ENCODE peak calls at places on chromosomes 3 and 15, in seven cellular contexts. One of them, this sample, is unnamed.

GRCh38 chr15:83911345-83911744 is 257.4 kb downstream of the ADAMTSL3 start:
- ATAC-seq in left cardiac atrium: no peak
- ATAC-seq in HCT116: no peak
- ATAC-seq in mucosa of descending colon: no peak
- ATAC-seq in activated CD4-positive, CD25-positive, alpha-beta regulatory T cell treated with anti-CD3 and anti-CD28 coated beads, Interleukin-2, amount 50 U/mL, for 24 hours: no peak
- ATAC-seq in naive thymus-derived CD8-positive, alpha-beta T cell: no peak
- ATAC-seq in left ventricle myocardium superior: no peak
- ATAC-seq in this sample: no peak

GRCh38 chr3:69250014-69250413 is 127.6 kb upstream of the LMOD3 start:
- ATAC-seq in left cardiac atrium: peak
- ATAC-seq in HCT116: no peak
- ATAC-seq in mucosa of descending colon: peak
- ATAC-seq in activated CD4-positive, CD25-positive, alpha-beta regulatory T cell treated with anti-CD3 and anti-CD28 coated beads, Interleukin-2, amount 50 U/mL, for 24 hours: peak
- ATAC-seq in naive thymus-derived CD8-positive, alpha-beta T cell: peak
- ATAC-seq in left ventricle myocardium superior: peak
- ATAC-seq in this sample: no peak

GRCh38 chr3:72724070-72724469 is 124.2 kb downstream of the SHQ1 start:
- ATAC-seq in left cardiac atrium: no peak
- ATAC-seq in HCT116: peak
- ATAC-seq in mucosa of descending colon: peak
- ATAC-seq in activated CD4-positive, CD25-positive, alpha-beta regulatory T cell treated with anti-CD3 and anti-CD28 coated beads, Interleukin-2, amount 50 U/mL, for 24 hours: no peak
- ATAC-seq in naive thymus-derived CD8-positive, alpha-beta T cell: no peak
- ATAC-seq in left ventricle myocardium superior: no peak
- ATAC-seq in this sample: no peak

GRCh38 chr3:180274536-180274935 is 237.8 kb upstream of the PEX5L start:
- ATAC-seq in left cardiac atrium: no peak
- ATAC-seq in HCT116: no peak
- ATAC-seq in mucosa of descending colon: no peak
- ATAC-seq in activated CD4-positive, CD25-positive, alpha-beta regulatory T cell treated with anti-CD3 and anti-CD28 coated beads, Interleukin-2, amount 50 U/mL, for 24 hours: no peak
- ATAC-seq in naive thymus-derived CD8-positive, alpha-beta T cell: no peak
- ATAC-seq in left ventricle myocardium superior: no peak
- ATAC-seq in this sample: no peak

GRCh38 chr15:66652806-66653205 is 49.2 kb upstream of the SMAD6 start:
- ATAC-seq in left cardiac atrium: no peak
- ATAC-seq in HCT116: no peak
- ATAC-seq in mucosa of descending colon: no peak
- ATAC-seq in activated CD4-positive, CD25-positive, alpha-beta regulatory T cell treated with anti-CD3 and anti-CD28 coated beads, Interleukin-2, amount 50 U/mL, for 24 hours: no peak
- ATAC-seq in naive thymus-derived CD8-positive, alpha-beta T cell: no peak
- ATAC-seq in left ventricle myocardium superior: no peak
- ATAC-seq in this sample: no peak

GRCh38 chr3:23981955-23982354 is 36.9 kb downstream of the NR1D2 start:
- ATAC-seq in left cardiac atrium: peak
- ATAC-seq in HCT116: peak
- ATAC-seq in mucosa of descending colon: peak
- ATAC-seq in activated CD4-positive, CD25-positive, alpha-beta regulatory T cell treated with anti-CD3 and anti-CD28 coated beads, Interleukin-2, amount 50 U/mL, for 24 hours: no peak
- ATAC-seq in naive thymus-derived CD8-positive, alpha-beta T cell: peak
- ATAC-seq in left ventricle myocardium superior: peak
- ATAC-seq in this sample: no peak

GRCh38 chr3:183116051-183116614 is 16.8 kb upstream of the MCCC1 start:
- ATAC-seq in left cardiac atrium: peak
- ATAC-seq in HCT116: peak
- ATAC-seq in mucosa of descending colon: peak
- ATAC-seq in activated CD4-positive, CD25-positive, alpha-beta regulatory T cell treated with anti-CD3 and anti-CD28 coated beads, Interleukin-2, amount 50 U/mL, for 24 hours: peak
- ATAC-seq in naive thymus-derived CD8-positive, alpha-beta T cell: peak
- ATAC-seq in left ventricle myocardium superior: peak
- ATAC-seq in this sample: no peak

GRCh38 chr3:29307229-29307796 is 26.4 kb downstream of the RBMS3 start:
- ATAC-seq in left cardiac atrium: peak
- ATAC-seq in HCT116: no peak
- ATAC-seq in mucosa of descending colon: no peak
- ATAC-seq in activated CD4-positive, CD25-positive, alpha-beta regulatory T cell treated with anti-CD3 and anti-CD28 coated beads, Interleukin-2, amount 50 U/mL, for 24 hours: no peak
- ATAC-seq in naive thymus-derived CD8-positive, alpha-beta T cell: no peak
- ATAC-seq in left ventricle myocardium superior: peak
- ATAC-seq in this sample: no peak

GRCh38 chr3:62201438-62202035 is 171.8 kb downstream of the FEZF2 start:
- ATAC-seq in left cardiac atrium: no peak
- ATAC-seq in HCT116: peak
- ATAC-seq in mucosa of descending colon: peak
- ATAC-seq in activated CD4-positive, CD25-positive, alpha-beta regulatory T cell treated with anti-CD3 and anti-CD28 coated beads, Interleukin-2, amount 50 U/mL, for 24 hours: no peak
- ATAC-seq in naive thymus-derived CD8-positive, alpha-beta T cell: no peak
- ATAC-seq in left ventricle myocardium superior: peak
- ATAC-seq in this sample: no peak

GRCh38 chr3:52798978-52799476 is 4.4 kb downstream of the ITIH3 start:
- ATAC-seq in left cardiac atrium: peak
- ATAC-seq in HCT116: peak
- ATAC-seq in mucosa of descending colon: peak
- ATAC-seq in activated CD4-positive, CD25-positive, alpha-beta regulatory T cell treated with anti-CD3 and anti-CD28 coated beads, Interleukin-2, amount 50 U/mL, for 24 hours: no peak
- ATAC-seq in naive thymus-derived CD8-positive, alpha-beta T cell: no peak
- ATAC-seq in left ventricle myocardium superior: no peak
- ATAC-seq in this sample: no peak

GRCh38 chr3:181839915-181840295 is 128.2 kb downstream of the SOX2 start:
- ATAC-seq in left cardiac atrium: no peak
- ATAC-seq in HCT116: no peak
- ATAC-seq in mucosa of descending colon: no peak
- ATAC-seq in activated CD4-positive, CD25-positive, alpha-beta regulatory T cell treated with anti-CD3 and anti-CD28 coated beads, Interleukin-2, amount 50 U/mL, for 24 hours: no peak
- ATAC-seq in naive thymus-derived CD8-positive, alpha-beta T cell: no peak
- ATAC-seq in left ventricle myocardium superior: no peak
- ATAC-seq in this sample: no peak

GRCh38 chr15:63353261-63353660 is 28.4 kb downstream of the CA12 start:
- ATAC-seq in left cardiac atrium: no peak
- ATAC-seq in HCT116: no peak
- ATAC-seq in mucosa of descending colon: no peak
- ATAC-seq in activated CD4-positive, CD25-positive, alpha-beta regulatory T cell treated with anti-CD3 and anti-CD28 coated beads, Interleukin-2, amount 50 U/mL, for 24 hours: no peak
- ATAC-seq in naive thymus-derived CD8-positive, alpha-beta T cell: no peak
- ATAC-seq in left ventricle myocardium superior: no peak
- ATAC-seq in this sample: no peak

GRCh38 chr3:71026634-71027578 is 556.6 kb downstream of the FOXP1 start:
- ATAC-seq in left cardiac atrium: peak
- ATAC-seq in HCT116: no peak
- ATAC-seq in mucosa of descending colon: peak
- ATAC-seq in activated CD4-positive, CD25-positive, alpha-beta regulatory T cell treated with anti-CD3 and anti-CD28 coated beads, Interleukin-2, amount 50 U/mL, for 24 hours: no peak
- ATAC-seq in naive thymus-derived CD8-positive, alpha-beta T cell: no peak
- ATAC-seq in left ventricle myocardium superior: peak
- ATAC-seq in this sample: no peak

GRCh38 chr15:42012241-42012640 is 8.6 kb downstream of the PLA2G4E start:
- ATAC-seq in left cardiac atrium: no peak
- ATAC-seq in HCT116: no peak
- ATAC-seq in mucosa of descending colon: peak
- ATAC-seq in activated CD4-positive, CD25-positive, alpha-beta regulatory T cell treated with anti-CD3 and anti-CD28 coated beads, Interleukin-2, amount 50 U/mL, for 24 hours: no peak
- ATAC-seq in naive thymus-derived CD8-positive, alpha-beta T cell: no peak
- ATAC-seq in left ventricle myocardium superior: no peak
- ATAC-seq in this sample: no peak

GRCh38 chr15:63473999-63474809 is 30.2 kb upstream of the USP3 start:
- ATAC-seq in left cardiac atrium: peak
- ATAC-seq in HCT116: no peak
- ATAC-seq in mucosa of descending colon: peak
- ATAC-seq in activated CD4-positive, CD25-positive, alpha-beta regulatory T cell treated with anti-CD3 and anti-CD28 coated beads, Interleukin-2, amount 50 U/mL, for 24 hours: peak
- ATAC-seq in naive thymus-derived CD8-positive, alpha-beta T cell: peak
- ATAC-seq in left ventricle myocardium superior: peak
- ATAC-seq in this sample: peak

GRCh38 chr3:98530676-98531075 is 1.1 kb upstream of the GPR15 start:
- ATAC-seq in left cardiac atrium: no peak
- ATAC-seq in HCT116: no peak
- ATAC-seq in mucosa of descending colon: no peak
- ATAC-seq in activated CD4-positive, CD25-positive, alpha-beta regulatory T cell treated with anti-CD3 and anti-CD28 coated beads, Interleukin-2, amount 50 U/mL, for 24 hours: no peak
- ATAC-seq in naive thymus-derived CD8-positive, alpha-beta T cell: no peak
- ATAC-seq in left ventricle myocardium superior: no peak
- ATAC-seq in this sample: no peak

GRCh38 chr15:63156708-63157065 is 590 bp downstream of the RPS27L start:
- ATAC-seq in left cardiac atrium: peak
- ATAC-seq in HCT116: no peak
- ATAC-seq in mucosa of descending colon: peak
- ATAC-seq in activated CD4-positive, CD25-positive, alpha-beta regulatory T cell treated with anti-CD3 and anti-CD28 coated beads, Interleukin-2, amount 50 U/mL, for 24 hours: no peak
- ATAC-seq in naive thymus-derived CD8-positive, alpha-beta T cell: no peak
- ATAC-seq in left ventricle myocardium superior: peak
- ATAC-seq in this sample: no peak

GRCh38 chr3:126102530-126102951 is 18.6 kb upstream of the SLC41A3 start:
- ATAC-seq in left cardiac atrium: peak
- ATAC-seq in HCT116: no peak
- ATAC-seq in mucosa of descending colon: peak
- ATAC-seq in activated CD4-positive, CD25-positive, alpha-beta regulatory T cell treated with anti-CD3 and anti-CD28 coated beads, Interleukin-2, amount 50 U/mL, for 24 hours: no peak
- ATAC-seq in naive thymus-derived CD8-positive, alpha-beta T cell: no peak
- ATAC-seq in left ventricle myocardium superior: peak
- ATAC-seq in this sample: peak

GRCh38 chr3:149377408-149378111 is at the start of gene TM4SF1:
- ATAC-seq in left cardiac atrium: peak
- ATAC-seq in HCT116: no peak
- ATAC-seq in mucosa of descending colon: peak
- ATAC-seq in activated CD4-positive, CD25-positive, alpha-beta regulatory T cell treated with anti-CD3 and anti-CD28 coated beads, Interleukin-2, amount 50 U/mL, for 24 hours: no peak
- ATAC-seq in naive thymus-derived CD8-positive, alpha-beta T cell: no peak
- ATAC-seq in left ventricle myocardium superior: peak
- ATAC-seq in this sample: peak

This sample was measured in gastroesophageal sphincter.